ENCODE peak calls at places on chromosome 4, in five cellular contexts. One of them, this sample, is unnamed.

GRCh38 chr4:115272185-115272584 is 158.8 kb upstream of the NDST4 start:
- DNase-seq in astrocyte of the cerebellum: no peak
- DNase-seq in right lobe of liver: no peak
- DNase-seq in left lung: no peak
- DNase-seq in H9: no peak
- DNase-seq in this sample: peak; percentile 3

GRCh38 chr4:7697326-7697725 is 242.3 kb downstream of the AFAP1 start:
- DNase-seq in astrocyte of the cerebellum: no peak
- DNase-seq in right lobe of liver: no peak
- DNase-seq in left lung: peak; percentile 25
- DNase-seq in H9: no peak
- DNase-seq in this sample: no peak

GRCh38 chr4:87848622-87849351 is 16.0 kb downstream of the MEPE start:
- DNase-seq in astrocyte of the cerebellum: peak; percentile 44
- DNase-seq in right lobe of liver: no peak
- DNase-seq in left lung: no peak
- DNase-seq in H9: peak; percentile 44
- DNase-seq in this sample: peak; percentile 63

GRCh38 chr4:71847300-71847699 is 63.4 kb upstream of the GC start:
- DNase-seq in astrocyte of the cerebellum: no peak
- DNase-seq in right lobe of liver: no peak
- DNase-seq in left lung: no peak
- DNase-seq in H9: no peak
- DNase-seq in this sample: no peak

GRCh38 chr4:69120869-69121268 is 24.6 kb downstream of the UGT2B7 start:
- DNase-seq in astrocyte of the cerebellum: no peak
- DNase-seq in right lobe of liver: no peak
- DNase-seq in left lung: no peak
- DNase-seq in H9: no peak
- DNase-seq in this sample: no peak

GRCh38 chr4:57154191-57154590 is 44.0 kb upstream of the IGFBP7 start:
- DNase-seq in astrocyte of the cerebellum: no peak
- DNase-seq in right lobe of liver: no peak
- DNase-seq in left lung: no peak
- DNase-seq in H9: no peak
- DNase-seq in this sample: no peak

GRCh38 chr4:33323393-33323792 is 2603.2 kb downstream of the PCDH7 start:
- DNase-seq in astrocyte of the cerebellum: no peak
- DNase-seq in right lobe of liver: no peak
- DNase-seq in left lung: no peak
- DNase-seq in H9: no peak
- DNase-seq in this sample: no peak

GRCh38 chr4:137530176-137530575 is 2.1 kb downstream of the PCDH18 start:
- DNase-seq in astrocyte of the cerebellum: no peak
- DNase-seq in right lobe of liver: no peak
- DNase-seq in left lung: no peak
- DNase-seq in H9: no peak
- DNase-seq in this sample: no peak

GRCh38 chr4:66000500-66001117 is 330.3 kb upstream of the EPHA5 start:
- DNase-seq in astrocyte of the cerebellum: peak; percentile 49
- DNase-seq in right lobe of liver: no peak
- DNase-seq in left lung: no peak
- DNase-seq in H9: no peak
- DNase-seq in this sample: no peak

GRCh38 chr4:114108869-114109268 is 129.4 kb upstream of the ARSJ start:
- DNase-seq in astrocyte of the cerebellum: no peak
- DNase-seq in right lobe of liver: no peak
- DNase-seq in left lung: no peak
- DNase-seq in H9: no peak
- DNase-seq in this sample: peak; percentile 8

GRCh38 chr4:173273956-173274355 is 60.2 kb downstream of the HMGB2 start:
- DNase-seq in astrocyte of the cerebellum: peak; percentile 9
- DNase-seq in right lobe of liver: no peak
- DNase-seq in left lung: no peak
- DNase-seq in H9: no peak
- DNase-seq in this sample: no peak

DNA sequence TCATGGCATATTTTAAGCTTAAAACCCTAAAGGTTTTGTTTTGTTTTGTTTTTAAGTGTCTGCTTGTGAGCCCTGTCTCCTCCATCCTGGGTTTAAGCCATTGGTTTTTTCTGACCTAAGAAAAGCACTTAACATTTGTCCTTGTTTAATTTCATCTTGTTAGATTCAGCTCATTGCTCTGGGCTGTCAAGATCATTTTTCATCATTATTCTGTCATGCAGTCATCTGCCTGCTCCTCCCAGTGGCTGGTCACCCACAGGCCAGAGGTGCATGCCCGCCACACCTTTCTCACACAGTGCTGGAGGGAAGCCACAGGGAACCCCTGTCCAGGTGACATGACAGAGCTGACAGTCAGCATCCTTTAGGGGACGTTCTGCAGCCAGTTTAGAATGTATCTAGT is 11.7 kb upstream of the REELD1 start:
- DNase-seq in astrocyte of the cerebellum: no peak
- DNase-seq in right lobe of liver: no peak
- DNase-seq in left lung: no peak
- DNase-seq in H9: no peak
- DNase-seq in this sample: no peak
- TF ChIP-seq CTCF in astrocyte of the cerebellum: no peak
- TF ChIP-seq CTCF in right lobe of liver: no peak
- TF ChIP-seq CTCF in left lung: no peak
- TF ChIP-seq CTCF in H9: no peak
- TF ChIP-seq CTCF in this sample: no peak

GRCh38 chr4:171594293-171594692 is 218.9 kb upstream of the GALNTL6 start:
- DNase-seq in astrocyte of the cerebellum: no peak
- DNase-seq in right lobe of liver: no peak
- DNase-seq in left lung: no peak
- DNase-seq in H9: peak; percentile 34
- DNase-seq in this sample: no peak
- TF ChIP-seq CTCF in astrocyte of the cerebellum: no peak
- TF ChIP-seq CTCF in right lobe of liver: no peak
- TF ChIP-seq CTCF in left lung: no peak
- TF ChIP-seq CTCF in H9: peak; percentile 42
- TF ChIP-seq CTCF in this sample: no peak

GRCh38 chr4:26071688-26072087 is 157.7 kb downstream of the SMIM20 start:
- DNase-seq in astrocyte of the cerebellum: no peak
- DNase-seq in right lobe of liver: no peak
- DNase-seq in left lung: no peak
- DNase-seq in H9: no peak
- DNase-seq in this sample: no peak

GRCh38 chr4:26073886-26074560 is 160.0 kb downstream of the SMIM20 start:
- DNase-seq in astrocyte of the cerebellum: no peak
- DNase-seq in right lobe of liver: no peak
- DNase-seq in left lung: no peak
- DNase-seq in H9: no peak
- DNase-seq in this sample: no peak

GRCh38 chr4:26067035-26067434 is 153.0 kb downstream of the SMIM20 start:
- DNase-seq in astrocyte of the cerebellum: no peak
- DNase-seq in right lobe of liver: no peak
- DNase-seq in left lung: no peak
- DNase-seq in H9: peak; percentile 41
- DNase-seq in this sample: no peak

GRCh38 chr4:26065833-26066232 is 151.8 kb downstream of the SMIM20 start:
- DNase-seq in astrocyte of the cerebellum: no peak
- DNase-seq in right lobe of liver: no peak
- DNase-seq in left lung: no peak
- DNase-seq in H9: no peak
- DNase-seq in this sample: no peak

DNA sequence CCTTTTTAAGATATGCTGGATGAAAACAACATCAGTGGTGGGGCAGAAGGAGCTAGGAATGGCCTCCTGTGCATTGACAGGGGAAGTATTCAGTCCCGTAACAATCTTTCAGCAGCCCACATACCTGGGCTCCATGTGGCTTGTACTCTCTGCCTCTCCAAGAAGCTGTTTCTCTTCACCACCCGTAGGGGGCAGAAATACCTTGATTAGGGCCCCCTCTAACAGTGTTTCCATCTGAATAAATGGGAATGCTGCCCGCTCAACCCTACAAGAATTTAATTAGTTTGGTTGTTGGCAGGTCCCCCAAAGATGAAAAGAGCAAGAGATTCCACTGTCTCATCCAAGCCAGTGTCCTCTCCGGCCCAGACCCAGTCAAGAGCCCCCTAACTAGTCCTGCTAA is 155.2 kb downstream of the SMIM20 start:
- DNase-seq in astrocyte of the cerebellum: no peak
- DNase-seq in right lobe of liver: no peak
- DNase-seq in left lung: no peak
- DNase-seq in H9: peak; percentile 57
- DNase-seq in this sample: peak; percentile 48
- TF ChIP-seq CTCF in astrocyte of the cerebellum: peak; percentile 39
- TF ChIP-seq CTCF in right lobe of liver: no peak
- TF ChIP-seq CTCF in left lung: no peak
- TF ChIP-seq CTCF in H9: peak; percentile 78
- TF ChIP-seq CTCF in this sample: peak; percentile 59

GRCh38 chr4:183600189-183600685 is 58.7 kb downstream of the RWDD4 start:
- DNase-seq in astrocyte of the cerebellum: no peak
- DNase-seq in right lobe of liver: no peak
- DNase-seq in left lung: no peak
- DNase-seq in H9: peak; percentile 48
- DNase-seq in this sample: peak; percentile 9

GRCh38 chr4:183599690-183600089 is 59.3 kb downstream of the RWDD4 start:
- DNase-seq in astrocyte of the cerebellum: no peak
- DNase-seq in right lobe of liver: no peak
- DNase-seq in left lung: no peak
- DNase-seq in H9: no peak
- DNase-seq in this sample: peak; percentile 21

GRCh38 chr4:183599284-183599683 is 59.7 kb downstream of the RWDD4 start:
- DNase-seq in astrocyte of the cerebellum: no peak
- DNase-seq in right lobe of liver: no peak
- DNase-seq in left lung: no peak
- DNase-seq in H9: no peak
- DNase-seq in this sample: no peak

GRCh38 chr4:183601381-183601780 is 57.6 kb downstream of the RWDD4 start:
- DNase-seq in astrocyte of the cerebellum: no peak
- DNase-seq in right lobe of liver: no peak
- DNase-seq in left lung: no peak
- DNase-seq in H9: no peak
- DNase-seq in this sample: no peak

DNA sequence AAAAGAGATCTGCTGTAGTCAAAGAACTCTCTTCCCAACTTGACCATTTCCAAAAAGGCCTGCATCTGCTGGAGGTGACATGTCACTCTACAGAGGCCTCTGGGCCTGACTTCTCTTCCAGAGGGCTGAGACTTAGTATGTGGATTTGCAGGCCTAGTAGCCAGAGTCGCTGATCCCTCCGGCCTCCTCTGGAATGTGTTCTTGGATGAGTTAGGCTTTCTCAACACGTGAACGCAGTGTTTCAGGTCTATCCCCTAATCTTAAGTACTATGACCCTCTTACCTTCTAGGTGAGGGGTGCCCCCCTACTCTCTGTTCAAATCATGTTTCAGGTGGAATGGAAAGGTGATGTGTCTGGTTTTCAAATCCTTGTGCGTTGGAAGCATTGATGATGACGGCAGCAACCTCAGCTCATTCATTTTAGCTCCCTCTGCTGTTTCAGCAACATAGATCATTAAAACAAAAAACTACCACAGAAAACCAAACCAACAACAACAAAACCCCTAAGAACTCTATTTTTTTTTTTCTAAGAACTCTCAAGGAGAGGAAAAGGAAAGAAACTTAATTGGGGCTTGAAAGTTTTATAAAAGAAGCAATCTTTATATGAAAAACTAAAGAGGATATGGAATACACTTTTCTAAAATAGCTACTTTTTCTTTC is 56.4 kb downstream of the RWDD4 start:
- DNase-seq in astrocyte of the cerebellum: no peak
- DNase-seq in right lobe of liver: no peak
- DNase-seq in left lung: no peak
- DNase-seq in H9: no peak
- DNase-seq in this sample: peak; percentile 20
- TF ChIP-seq CTCF in astrocyte of the cerebellum: peak; percentile 43
- TF ChIP-seq CTCF in right lobe of liver: peak; percentile 22
- TF ChIP-seq CTCF in left lung: no peak
- TF ChIP-seq CTCF in H9: peak; percentile 55
- TF ChIP-seq CTCF in this sample: no peak